ENCODE peak calls at places on chromosomes 13 and 19, in nine cellular contexts. Z, P, N, Y, A, G, B, X and W are unnamed samples.

GRCh38 chr13:39618546-39618945 is 15.6 kb upstream of the LHFPL6 start:
- DNase-seq in Z (no peak), P (no peak), N (no peak), Y (no peak), A (no peak), G (no peak), B (no peak), X (no peak), W (no peak)

GRCh38 chr19:8158411-8159074 is 9.2 kb upstream of the FBN3 start:
- DNase-seq in Z (peak; percentile 54), P (peak; percentile 75), N (peak; percentile 49), Y (no peak), A (peak; percentile 81), G (no peak), B (peak; percentile 55), X (peak; percentile 88), W (peak; percentile 74)

GRCh38 chr19:10009269-10009665 is 1.0 kb downstream of the COL5A3 start:
- DNase-seq in Z (peak; percentile 87), P (peak; percentile 64), N (peak; percentile 27), Y (peak; percentile 80), A (no peak), G (peak; percentile 92), B (peak; percentile 28), X (peak; percentile 64), W (peak; percentile 89)

GRCh38 chr19:13212759-13213330 is 62.6 kb downstream of the IER2 start:
- DNase-seq in Z (peak; percentile 27), P (peak; percentile 60), N (peak; percentile 30), Y (no peak), A (peak; percentile 76), G (no peak), B (peak; percentile 75), X (peak; percentile 88), W (peak; percentile 72)

GRCh38 chr13:99677388-99677951 is 176.2 kb downstream of the TM9SF2 start:
- DNase-seq in Z (no peak), P (no peak), N (no peak), Y (no peak), A (no peak), G (peak; percentile 8), B (no peak), X (no peak), W (no peak)

GRCh38 chr19:33294058-33294798 is 8.1 kb downstream of the CEBPA start:
- DNase-seq in Z (no peak), P (no peak), N (no peak), Y (no peak), A (no peak), G (no peak), B (no peak), X (peak; percentile 34), W (no peak)

GRCh38 chr13:31009166-31009565 is 76.7 kb downstream of the TEX26 start:
- DNase-seq in Z (no peak), P (no peak), N (peak; percentile 57), Y (no peak), A (no peak), G (no peak), B (no peak), X (no peak), W (no peak)

GRCh38 chr19:41223431-41224234 is 4.6 kb downstream of the AXL start:
- DNase-seq in Z (no peak), P (no peak), N (no peak), Y (no peak), A (peak; percentile 86), G (no peak), B (no peak), X (no peak), W (peak; percentile 72)

GRCh38 chr13:35824395-35824794 is 306.8 kb downstream of the DCLK1 start:
- DNase-seq in Z (no peak), P (no peak), N (no peak), Y (no peak), A (no peak), G (no peak), B (no peak), X (no peak), W (no peak)

GRCh38 chr13:113670541-113670940 is 3.5 kb downstream of the GRK1 start:
- DNase-seq in Z (peak; percentile 3), P (peak; percentile 4), N (no peak), Y (peak; percentile 6), A (no peak), G (no peak), B (peak; percentile 17), X (no peak), W (peak; percentile 36)

GRCh38 chr19:42857544-42857867 is 22.0 kb downstream of the PSG1 start:
- DNase-seq in Z (no peak), P (no peak), N (no peak), Y (no peak), A (no peak), G (peak; percentile 24), B (no peak), X (no peak), W (no peak)

GRCh38 chr13:87954116-87954515 is 282.9 kb downstream of the SLITRK5 start:
- DNase-seq in Z (no peak), P (no peak), N (no peak), Y (no peak), A (no peak), G (no peak), B (no peak), X (no peak), W (no peak)

GRCh38 chr13:37306778-37307544 is 201.5 kb upstream of the CSNK1A1L start:
- DNase-seq in Z (no peak), P (no peak), N (no peak), Y (no peak), A (no peak), G (no peak), B (no peak), X (no peak), W (no peak)

GRCh38 chr13:33472446-33472845 is 186.9 kb upstream of the STARD13 start:
- DNase-seq in Z (no peak), P (no peak), N (no peak), Y (no peak), A (no peak), G (no peak), B (no peak), X (no peak), W (no peak)
- TF ChIP-seq POLR2A in Z (no peak), P (no peak), N (no peak), Y (no peak), A (no peak), G (no peak), B (no peak), X (no peak), W (no peak)

GRCh38 chr19:49387936-49388372 is at the start of gene KASH5:
- DNase-seq in Z (peak; percentile 75), P (peak; percentile 88), N (peak; percentile 75), Y (peak; percentile 69), A (peak; percentile 91), G (no peak), B (peak; percentile 83), X (peak; percentile 90), W (peak; percentile 77)
- H3K4me3 ChIP-seq in Z (peak within 1 kb of the TSS; percentile 19), P (no peak within 1 kb of the TSS), N (peak within 1 kb of the TSS; percentile 29), Y (no peak within 1 kb of the TSS), A (no peak within 1 kb of the TSS), G (peak within 1 kb of the TSS; percentile 23), B (no peak within 1 kb of the TSS), X (no peak within 1 kb of the TSS), W (peak within 1 kb of the TSS; percentile 12)

DNA sequence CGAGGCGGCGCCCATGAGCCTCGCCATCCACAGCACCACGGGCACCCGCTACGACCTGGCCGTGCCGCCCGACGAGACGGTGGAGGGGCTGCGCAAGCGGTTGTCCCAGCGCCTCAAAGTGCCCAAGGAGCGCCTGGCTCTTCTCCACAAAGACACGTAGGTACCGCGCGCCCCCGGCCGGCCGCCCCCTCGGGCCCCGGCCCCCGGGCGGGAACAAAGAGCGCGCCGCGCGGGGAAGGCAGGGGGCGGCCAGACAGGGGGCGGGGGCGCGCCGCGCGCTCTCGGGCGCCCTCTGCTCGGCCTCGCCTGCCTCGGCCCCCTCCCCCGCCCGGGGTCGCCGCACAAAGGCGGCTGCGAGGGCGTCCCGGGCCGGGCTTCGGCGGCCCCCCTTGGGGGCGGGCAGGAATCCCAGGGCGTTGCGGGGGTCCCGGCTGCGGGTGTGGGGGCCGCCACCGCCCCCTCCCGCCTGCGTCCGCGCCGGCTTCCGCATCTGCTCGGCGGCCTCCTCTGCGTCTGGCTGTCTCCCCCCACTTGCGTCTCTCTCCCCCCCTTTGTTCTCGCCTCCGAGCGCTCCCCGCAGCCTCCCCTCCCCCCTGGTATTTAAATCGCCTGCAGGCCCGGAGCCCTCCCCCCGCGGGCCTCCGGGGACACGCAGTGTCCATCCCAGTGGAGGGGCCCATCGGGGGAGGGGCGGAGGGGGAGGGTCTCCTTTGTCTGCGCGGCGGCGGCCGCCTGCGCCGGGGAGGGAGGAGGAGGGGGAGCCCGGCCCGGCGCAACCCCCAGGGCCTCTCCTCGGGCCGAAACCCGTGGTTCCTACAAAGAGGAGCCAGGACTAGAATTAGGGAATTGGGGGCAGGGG is 2.2 kb downstream of the MIDN start:
- DNase-seq in Z (peak; percentile 79), P (peak; percentile 71), N (no peak), Y (peak; percentile 63), A (peak; percentile 80), G (no peak), B (no peak), X (peak; percentile 88), W (peak; percentile 93)
- H3K4me1 ChIP-seq in Z (peaks cover 75% of the 10 kb centered on the region), P (peaks cover 70% of the 10 kb centered on the region), N (peaks cover 25% of the 10 kb centered on the region), Y (peaks cover 24% of the 10 kb centered on the region), A (peaks cover 41% of the 10 kb centered on the region), G (peaks cover 52% of the 10 kb centered on the region), B (peaks cover 74% of the 10 kb centered on the region), X (peaks cover 31% of the 10 kb centered on the region), W (peaks cover 62% of the 10 kb centered on the region)

GRCh38 chr19:44754743-44755066 is 6.2 kb downstream of the BCL3 start:
- DNase-seq in Z (no peak), P (peak; percentile 30), N (no peak), Y (no peak), A (no peak), G (no peak), B (no peak), X (no peak), W (no peak)

GRCh38 chr19:44752816-44753618 is 4.5 kb downstream of the BCL3 start:
- DNase-seq in Z (peak; percentile 94), P (peak; percentile 92), N (peak; percentile 74), Y (peak; percentile 91), A (peak; percentile 97), G (peak; percentile 98), B (peak; percentile 95), X (peak; percentile 94), W (peak; percentile 94)

GRCh38 chr19:44755219-44755618 is 6.7 kb downstream of the BCL3 start:
- DNase-seq in Z (no peak), P (peak; percentile 29), N (no peak), Y (no peak), A (no peak), G (no peak), B (no peak), X (no peak), W (no peak)

GRCh38 chr19:44753619-44753931 is 5.1 kb downstream of the BCL3 start:
- DNase-seq in Z (no peak), P (no peak), N (no peak), Y (no peak), A (no peak), G (no peak), B (no peak), X (no peak), W (no peak)

DNA sequence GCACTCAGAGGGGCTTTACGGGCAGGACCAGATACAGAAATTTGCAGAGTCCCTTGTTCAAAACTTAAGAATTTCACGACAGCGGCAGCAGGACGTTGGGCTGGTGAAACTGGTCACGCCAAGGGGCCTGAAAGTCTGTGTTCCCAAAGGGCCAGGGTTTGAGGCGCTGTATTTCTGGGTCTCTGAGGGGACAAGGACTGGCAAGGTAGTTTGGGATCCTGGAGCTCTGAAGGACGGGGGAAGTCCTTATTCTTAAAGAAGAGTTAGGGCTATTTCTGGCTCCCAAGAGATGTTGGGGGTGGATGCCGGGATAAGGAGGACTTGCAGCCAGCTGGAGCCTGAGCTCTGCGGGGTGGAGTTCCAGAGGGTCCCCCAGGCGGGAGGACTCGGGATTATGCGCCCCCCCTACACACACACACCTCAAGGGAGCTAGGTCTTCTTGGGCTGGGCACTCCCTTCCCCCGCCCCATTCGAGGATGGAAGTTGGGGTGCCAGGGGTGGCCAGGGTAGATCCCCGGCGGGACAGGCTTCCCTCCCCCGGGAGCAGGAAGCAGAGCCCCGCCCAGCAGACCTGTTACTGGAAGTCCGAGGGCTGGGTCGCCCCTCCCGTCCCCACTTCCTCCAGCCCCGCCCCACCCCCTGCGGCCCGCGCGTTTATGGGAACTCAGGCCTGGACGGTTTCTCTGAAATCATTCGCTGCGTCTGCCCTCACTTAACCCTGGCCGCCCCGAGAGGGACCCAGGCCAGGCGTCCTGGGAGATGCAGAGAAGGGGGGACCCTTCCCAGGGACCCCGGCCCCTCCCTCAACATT is 5.6 kb downstream of the BCL3 start:
- DNase-seq in Z (peak; percentile 97), P (peak; percentile 95), N (peak; percentile 92), Y (peak; percentile 90), A (peak; percentile 90), G (peak; percentile 99), B (peak; percentile 96), X (peak; percentile 94), W (peak; percentile 97)
- TF ChIP-seq POLR2A in Z (peak; percentile 42), P (peak; percentile 77), N (no peak), Y (peak; percentile 60), A (no peak), G (peak; percentile 31), B (no peak), X (peak; percentile 63), W (peak; percentile 49)